ENCODE peak calls at places on chromosomes 1 and 21, in six cellular contexts. F is H9, T is H1, N is neuronal stem cell, Q is trophoblast cell, J is IMR-90. I is an unnamed sample.
A peak's percentile ranks its signal among the peaks of the same experiment; 100 is the strongest.

GRCh38 chr1:43766818-43767525 is 59.6 kb downstream of the ST3GAL3 start:
- DNase-seq in J (peak; percentile 14), N (no peak), Q (no peak), T (peak; percentile 58), F (peak; percentile 70), I (no peak)

GRCh38 chr1:232578681-232579195 is 51.2 kb downstream of the SIPA1L2 start:
- DNase-seq in Q (no peak), J (no peak), T (no peak), F (no peak), N (no peak), I (peak; percentile 63)

GRCh38 chr1:184497962-184498723 is 111.3 kb downstream of the C1orf21 start:
- DNase-seq in T (peak; percentile 60), J (no peak), F (peak; percentile 84), N (peak; percentile 63), Q (no peak), I (peak; percentile 28)

GRCh38 chr1:174405219-174405618 is 42.5 kb upstream of the GPR52 start:
- DNase-seq in J (no peak), Q (no peak), T (no peak), N (no peak), F (no peak), I (no peak)

GRCh38 chr1:28246427-28246832 is 10.5 kb downstream of the ATP5IF1 start:
- DNase-seq in T (no peak), F (no peak), Q (peak; percentile 85), J (peak; percentile 47), N (no peak), I (no peak)

GRCh38 chr21:45651921-45652320 is 8.4 kb downstream of the PCBP3 start:
- DNase-seq in T (no peak), Q (no peak), J (no peak), F (no peak), N (no peak), I (no peak)

GRCh38 chr1:1778827-1779675 is 781 bp upstream of the NADK start:
- DNase-seq in J (no peak), F (peak; percentile 89), Q (peak; percentile 95), N (peak; percentile 41), T (peak; percentile 92), I (peak; percentile 29)

GRCh38 chr1:159088050-159088449 is 11.5 kb upstream of the AIM2 start:
- DNase-seq in Q (peak; percentile 7), F (no peak), T (no peak), N (no peak), J (peak; percentile 78), I (peak; percentile 43)

GRCh38 chr1:239368436-239369109 is 17.8 kb upstream of the CHRM3 start:
- DNase-seq in Q (no peak), J (no peak), T (no peak), F (no peak), N (no peak), I (no peak)
- H3K4me2 ChIP-seq in Q (no peak overlapping the region), J (no peak overlapping the region), T (no peak overlapping the region), F (no peak overlapping the region), N (no peak overlapping the region), I (no peak overlapping the region)

DNA sequence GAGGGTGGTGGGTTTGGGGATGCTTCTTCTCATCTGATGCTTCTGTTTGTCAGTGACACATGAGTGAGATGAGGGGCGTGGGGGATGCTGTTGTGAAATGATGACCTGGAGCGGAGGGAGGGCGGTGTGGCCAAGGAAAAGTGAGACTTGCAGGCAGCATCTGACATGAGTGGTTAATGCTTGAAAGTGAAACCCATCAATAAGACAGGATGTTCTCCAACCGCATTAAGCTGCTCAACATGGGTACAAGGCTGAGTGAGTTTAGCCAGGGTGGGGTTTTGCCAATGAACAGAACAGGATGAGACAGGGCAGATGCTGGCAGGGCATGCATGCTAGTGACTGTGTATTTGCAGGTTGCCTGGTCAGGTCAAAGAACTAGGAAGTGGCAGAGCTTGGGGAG is 16.5 kb downstream of the SPATA21 start:
- DNase-seq in J (no peak), F (no peak), N (no peak), T (no peak), Q (no peak), I (no peak)
- H3K9ac ChIP-seq in J (no peak overlapping the region), F (no peak overlapping the region), N (peak overlapping the region; percentile 24), T (no peak overlapping the region), Q (no peak overlapping the region), I (no peak overlapping the region)

GRCh38 chr1:151425103-151425502 is 25.7 kb downstream of the PSMB4 start:
- DNase-seq in N (no peak), T (no peak), Q (no peak), F (no peak), J (no peak), I (no peak)

GRCh38 chr1:151418048-151418447 is 18.7 kb downstream of the PSMB4 start:
- DNase-seq in F (no peak), J (no peak), Q (no peak), T (no peak), N (no peak), I (no peak)

GRCh38 chr1:151416231-151416630 is 16.9 kb downstream of the PSMB4 start:
- DNase-seq in T (peak; percentile 29), J (peak; percentile 87), F (no peak), Q (peak; percentile 80), N (no peak), I (peak; percentile 70)

DNA sequence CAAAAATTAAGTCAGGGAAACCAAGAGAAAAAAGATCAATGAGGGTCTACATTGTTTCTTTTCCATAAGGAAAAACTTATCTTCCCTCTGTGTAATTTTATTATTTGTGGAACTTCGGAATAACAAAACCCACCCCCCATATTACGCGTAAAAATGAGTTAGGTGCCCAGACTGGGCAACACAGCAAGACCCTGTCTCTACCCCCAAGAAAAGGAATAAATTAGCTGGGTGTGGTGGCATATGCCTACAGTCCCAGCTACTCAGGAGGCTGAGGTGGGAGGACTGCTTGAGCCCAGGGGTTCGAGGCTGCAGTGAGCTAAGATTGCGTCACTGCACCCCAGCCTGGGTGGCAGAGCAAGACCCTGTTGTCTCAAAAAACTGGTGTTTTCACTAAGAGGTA is 20.4 kb downstream of the PSMB4 start:
- DNase-seq in J (no peak), F (no peak), T (no peak), Q (no peak), N (no peak), I (no peak)
- H3K14ac ChIP-seq in J (no peak overlapping the region), F (no peak overlapping the region), T (no peak overlapping the region), Q (no peak overlapping the region), N (no peak overlapping the region), I (no peak overlapping the region)

DNA sequence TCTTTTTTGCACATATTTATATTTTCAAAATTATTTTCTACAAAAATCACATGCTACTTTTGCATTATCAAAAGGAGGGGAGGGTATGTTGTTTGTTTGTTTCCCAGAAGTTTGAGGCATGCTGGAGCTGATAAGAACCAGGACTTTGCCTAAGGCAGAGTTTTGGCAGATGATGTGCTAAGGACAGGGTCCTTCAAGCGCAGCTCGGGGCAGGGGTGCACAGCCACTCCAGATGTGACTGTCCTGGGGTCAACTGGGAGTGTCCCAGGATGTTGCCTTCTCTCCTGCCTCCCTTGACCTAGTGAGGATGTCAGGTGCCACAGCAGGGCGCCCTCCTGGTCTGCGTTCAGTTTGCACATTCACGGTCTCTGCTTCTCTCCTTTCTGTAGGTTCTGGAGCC is 42.6 kb upstream of the SRRM1 start:
- DNase-seq in J (no peak), Q (peak; percentile 93), F (no peak), N (no peak), T (no peak), I (no peak)
- H3K4me2 ChIP-seq in J (no peak overlapping the region), Q (no peak overlapping the region), F (no peak overlapping the region), N (no peak overlapping the region), T (no peak overlapping the region), I (no peak overlapping the region)

GRCh38 chr1:226440512-226440911 is 32.6 kb upstream of the PARP1 start:
- DNase-seq in Q (no peak), F (no peak), T (no peak), J (no peak), N (no peak), I (no peak)

GRCh38 chr1:226443033-226443432 is 35.1 kb upstream of the PARP1 start:
- DNase-seq in N (no peak), T (no peak), F (no peak), Q (no peak), J (no peak), I (no peak)

GRCh38 chr1:226443439-226443838 is 35.5 kb upstream of the PARP1 start:
- DNase-seq in Q (no peak), F (no peak), N (no peak), J (peak; percentile 52), T (no peak), I (peak; percentile 12)

GRCh38 chr1:226444901-226445300 is 37.0 kb upstream of the PARP1 start:
- DNase-seq in N (no peak), Q (no peak), F (peak; percentile 47), J (no peak), T (no peak), I (no peak)

DNA sequence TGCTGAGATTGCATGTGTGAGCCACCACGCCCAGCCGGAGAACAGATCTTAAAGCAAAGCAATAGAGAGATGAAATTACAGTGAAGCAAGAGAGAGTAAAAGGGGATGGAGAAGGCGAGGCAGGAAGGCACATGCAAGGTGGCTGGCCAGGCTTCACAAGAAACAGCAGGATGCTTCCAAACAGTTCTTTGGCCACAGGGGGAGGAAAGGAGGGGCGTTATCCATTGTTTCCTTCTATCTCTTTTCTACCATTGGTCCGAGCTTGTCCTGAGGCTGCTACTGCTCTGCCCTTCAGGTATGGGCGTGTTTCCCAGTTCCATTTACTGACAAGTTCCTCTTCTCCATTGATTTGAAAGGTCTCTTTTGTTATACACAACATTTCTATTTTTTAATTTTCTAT is 33.7 kb upstream of the PARP1 start:
- DNase-seq in J (no peak), N (no peak), F (peak; percentile 42), Q (no peak), T (no peak), I (no peak)
- H3K9ac ChIP-seq in J (no peak overlapping the region), N (no peak overlapping the region), F (no peak overlapping the region), Q (no peak overlapping the region), T (no peak overlapping the region), I (no peak overlapping the region)

DNA sequence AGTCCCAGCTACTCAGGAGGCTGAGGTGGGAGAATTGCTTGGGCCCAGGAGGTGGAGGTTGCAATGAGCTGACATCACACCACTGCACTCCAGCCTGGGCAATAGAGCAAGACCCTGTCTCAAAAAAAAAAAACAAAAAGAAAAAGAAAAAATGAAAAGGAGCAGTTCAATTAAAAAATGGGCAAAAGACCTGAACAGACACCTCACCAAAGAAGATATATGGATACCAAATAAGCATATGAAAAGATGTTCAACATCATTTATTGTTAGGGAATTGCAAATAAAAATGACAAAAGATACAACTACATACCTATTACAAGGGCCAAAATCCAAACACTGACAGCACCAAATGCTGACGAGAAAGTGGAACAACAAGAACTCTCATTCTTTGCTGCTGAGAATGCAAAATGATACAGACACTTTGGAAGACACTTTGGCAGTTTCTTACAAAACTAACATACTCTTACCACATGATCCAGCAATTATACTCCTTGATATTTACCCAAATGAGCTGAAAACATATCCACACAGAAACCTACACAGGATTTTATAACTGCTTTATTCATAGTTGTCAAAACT is 28.7 kb upstream of the ATP5PO start:
- DNase-seq in F (no peak), T (no peak), J (no peak), Q (no peak), N (no peak), I (no peak)
- H3K14ac ChIP-seq in F (no peak overlapping the region), T (no peak overlapping the region), J (no peak overlapping the region), Q (no peak overlapping the region), N (no peak overlapping the region), I (no peak overlapping the region)